ENCODE peak calls at places on chromosomes 5 and 9, in seven cellular contexts. I is tibial nerve, M is aorta, D is pancreas, T is H9, U is cardiac muscle cell, C is HCT116. A is an unnamed sample.

GRCh38 chr9:94033383-94033782 is 50.9 kb upstream of the PTPDC1 start:
- DNase-seq in I (no peak), D (no peak), T (no peak), C (no peak), U (no peak), M (no peak), A (no peak)

GRCh38 chr5:149117970-149118369 is 23.3 kb upstream of the ABLIM3 start:
- DNase-seq in D (no peak), M (no peak), C (no peak), I (no peak), U (no peak), T (no peak), A (no peak)

GRCh38 chr5:74109344-74109743 is 483.3 kb downstream of the ARHGEF28 start:
- DNase-seq in T (no peak), U (no peak), M (no peak), I (no peak), D (no peak), C (no peak), A (no peak)

GRCh38 chr5:173317852-173318251 is 10.4 kb downstream of the STC2 start:
- DNase-seq in C (no peak), D (no peak), M (no peak), I (no peak), U (no peak), T (no peak), A (no peak)

GRCh38 chr9:134858051-134858841 is 22.4 kb upstream of the FCN2 start:
- DNase-seq in U (no peak), D (no peak), M (no peak), I (no peak), T (peak; percentile 31), C (no peak), A (no peak)

GRCh38 chr5:159099049-159099760 is 511 bp downstream of the EBF1 start:
- DNase-seq in C (no peak), T (peak; percentile 36), I (no peak), D (peak; percentile 70), M (peak; percentile 62), U (peak; percentile 76), A (no peak)

GRCh38 chr5:102754499-102755424 is at the start of gene PAM:
- DNase-seq in D (peak; percentile 92), U (peak; percentile 89), M (peak; percentile 89), C (no peak), T (peak; percentile 78), I (peak; percentile 57), A (peak; percentile 25)

GRCh38 chr9:99259231-99259918 is 37.3 kb downstream of the SEC61B start:
- DNase-seq in C (no peak), M (peak; percentile 90), U (peak; percentile 89), T (peak; percentile 61), I (peak; percentile 64), D (peak; percentile 86), A (peak; percentile 91)

GRCh38 chr5:167639761-167640160 is 651.7 kb upstream of the WWC1 start:
- DNase-seq in C (no peak), T (no peak), M (no peak), U (no peak), I (no peak), D (no peak), A (no peak)

GRCh38 chr9:5596173-5596572 is 32.7 kb upstream of the RIC1 start:
- DNase-seq in M (no peak), T (no peak), I (no peak), D (no peak), U (no peak), C (no peak), A (no peak)

GRCh38 chr5:59123595-59124561 is 541.0 kb downstream of the RAB3C start:
- DNase-seq in I (no peak), C (no peak), D (no peak), T (no peak), U (no peak), M (no peak), A (no peak)

GRCh38 chr5:113179156-113179555 is 202.6 kb downstream of the DCP2 start:
- DNase-seq in D (no peak), U (peak; percentile 48), C (no peak), T (no peak), M (no peak), I (no peak), A (no peak)

GRCh38 chr9:31519826-31520225 is 864.6 kb upstream of the ACO1 start:
- DNase-seq in I (no peak), T (no peak), U (no peak), D (no peak), C (no peak), M (no peak), A (no peak)

GRCh38 chr9:126386088-126386487 is 59.5 kb downstream of the MVB12B start:
- DNase-seq in C (no peak), T (peak; percentile 46), I (no peak), U (peak; percentile 34), D (no peak), M (no peak), A (peak; percentile 56)

GRCh38 chr9:96135904-96136303 is 166.1 kb downstream of the HSD17B3 start:
- DNase-seq in I (no peak), C (no peak), D (no peak), T (no peak), U (no peak), M (no peak), A (no peak)

GRCh38 chr5:157046041-157046440 is 12.9 kb downstream of the HAVCR1 start:
- DNase-seq in T (no peak), D (no peak), M (no peak), U (peak; percentile 7), I (no peak), C (peak; percentile 28), A (no peak)

GRCh38 chr9:84667571-84668203 is 1.8 kb upstream of the NTRK2 start:
- DNase-seq in U (peak; percentile 19), I (peak; percentile 37), M (no peak), C (no peak), T (peak; percentile 50), D (no peak), A (no peak)

GRCh38 chr9:134885647-134886412 is 5.2 kb downstream of the FCN2 start:
- DNase-seq in T (no peak), C (no peak), M (no peak), U (no peak), D (no peak), I (no peak), A (no peak)

DNA sequence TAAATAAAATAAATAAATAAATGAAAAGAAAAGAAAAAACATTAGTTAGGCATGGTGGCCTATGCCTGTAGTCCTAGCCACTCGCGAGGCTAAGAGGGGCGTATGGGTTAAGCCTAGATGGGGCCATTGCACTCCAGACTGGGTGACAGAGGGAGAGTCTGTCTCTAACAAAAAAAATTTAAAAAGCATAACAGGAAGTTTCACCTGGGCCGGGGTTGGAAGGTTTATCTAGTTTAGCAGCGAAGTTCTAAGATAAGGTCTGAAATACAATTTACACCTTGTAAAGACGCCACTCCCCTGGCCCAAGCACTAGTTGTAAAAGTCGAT is 18.0 kb downstream of the ZMAT2 start:
- DNase-seq in I (no peak), M (no peak), C (no peak), T (no peak), D (no peak), U (no peak), A (no peak)
- H3K27ac ChIP-seq in I (no peak overlapping the region), M (no peak overlapping the region), C (peak overlapping the region; percentile 80), T (no peak overlapping the region), D (peak overlapping the region; percentile 44), U (no peak overlapping the region), A (no peak overlapping the region)

DNA sequence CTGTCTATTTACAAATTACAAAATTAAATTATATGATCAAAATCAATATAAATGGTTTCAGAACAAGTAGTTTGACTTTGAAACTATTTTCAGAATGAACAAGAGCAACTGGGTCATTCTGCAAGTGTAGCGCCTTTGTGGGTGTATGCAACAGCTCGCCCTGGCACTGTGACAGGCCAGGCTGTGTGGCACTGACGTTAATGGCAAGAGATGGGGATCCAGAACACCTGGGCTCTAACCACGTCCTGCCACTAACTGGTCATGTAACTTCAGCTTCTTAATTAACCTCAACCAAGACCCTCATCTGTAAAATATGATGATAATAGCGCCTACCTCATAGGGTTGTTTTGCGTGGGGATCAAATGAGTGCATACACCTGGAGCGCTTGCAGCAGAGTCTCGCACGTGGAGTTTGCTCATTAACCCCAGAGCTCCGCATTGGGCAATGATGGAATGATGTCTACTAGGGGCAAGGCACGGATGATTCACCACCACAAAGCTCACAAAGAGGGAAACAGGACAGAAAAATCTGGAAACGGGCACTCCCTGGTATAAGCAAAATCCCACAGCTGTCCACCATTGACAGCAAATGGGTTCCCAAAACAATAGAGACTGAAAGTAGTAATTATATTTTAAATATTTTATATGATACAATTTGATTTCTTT is 639.4 kb downstream of the SEMA5A start:
- DNase-seq in M (no peak), I (no peak), T (no peak), C (no peak), U (no peak), D (no peak), A (no peak)
- H3K27ac ChIP-seq in M (no peak overlapping the region), I (no peak overlapping the region), T (no peak overlapping the region), C (no peak overlapping the region), U (no peak overlapping the region), D (no peak overlapping the region), A (no peak overlapping the region)

DNA sequence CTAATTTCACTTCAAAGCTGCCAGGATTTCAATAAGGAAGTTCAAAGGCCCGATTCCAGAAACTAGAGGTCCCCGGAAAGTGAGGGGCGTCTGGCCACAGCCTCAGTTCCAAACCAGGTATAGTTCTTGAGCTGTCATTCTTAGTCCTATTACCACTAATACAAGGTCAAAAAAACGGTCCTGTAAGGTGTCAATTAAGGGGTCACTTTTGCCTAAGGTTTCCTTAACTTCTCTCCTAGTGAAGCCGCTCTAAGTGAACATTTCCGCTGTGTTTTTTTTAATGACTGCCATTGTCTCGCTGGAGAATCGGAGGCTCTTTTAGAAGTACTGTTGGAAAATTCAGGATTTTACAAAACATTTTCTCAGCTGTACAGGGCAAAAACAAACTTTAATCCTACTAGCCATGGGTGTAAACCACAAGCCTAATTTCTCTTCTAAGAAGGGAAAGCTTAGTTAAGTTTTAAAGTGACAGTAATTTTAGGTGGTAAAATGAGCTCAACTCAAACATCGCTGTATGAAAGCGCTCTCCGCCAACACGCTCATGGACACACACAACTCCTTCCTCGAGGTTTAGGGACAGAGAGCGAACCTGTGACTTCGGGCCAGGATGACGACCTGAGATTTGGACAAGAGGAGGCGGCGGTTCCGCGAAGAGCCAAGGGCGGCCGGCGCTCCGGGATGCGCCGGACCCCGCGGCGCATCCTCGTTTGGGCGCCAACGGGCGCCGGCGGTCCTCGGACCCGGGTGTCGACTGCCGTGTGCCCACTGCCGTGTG is 76.7 kb upstream of the IFNE start:
- DNase-seq in D (no peak), C (no peak), M (no peak), I (no peak), T (no peak), U (no peak), A (no peak)
- H3K27ac ChIP-seq in D (no peak overlapping the region), C (peak overlapping the region; percentile 99), M (no peak overlapping the region), I (no peak overlapping the region), T (no peak overlapping the region), U (no peak overlapping the region), A (no peak overlapping the region)

DNA sequence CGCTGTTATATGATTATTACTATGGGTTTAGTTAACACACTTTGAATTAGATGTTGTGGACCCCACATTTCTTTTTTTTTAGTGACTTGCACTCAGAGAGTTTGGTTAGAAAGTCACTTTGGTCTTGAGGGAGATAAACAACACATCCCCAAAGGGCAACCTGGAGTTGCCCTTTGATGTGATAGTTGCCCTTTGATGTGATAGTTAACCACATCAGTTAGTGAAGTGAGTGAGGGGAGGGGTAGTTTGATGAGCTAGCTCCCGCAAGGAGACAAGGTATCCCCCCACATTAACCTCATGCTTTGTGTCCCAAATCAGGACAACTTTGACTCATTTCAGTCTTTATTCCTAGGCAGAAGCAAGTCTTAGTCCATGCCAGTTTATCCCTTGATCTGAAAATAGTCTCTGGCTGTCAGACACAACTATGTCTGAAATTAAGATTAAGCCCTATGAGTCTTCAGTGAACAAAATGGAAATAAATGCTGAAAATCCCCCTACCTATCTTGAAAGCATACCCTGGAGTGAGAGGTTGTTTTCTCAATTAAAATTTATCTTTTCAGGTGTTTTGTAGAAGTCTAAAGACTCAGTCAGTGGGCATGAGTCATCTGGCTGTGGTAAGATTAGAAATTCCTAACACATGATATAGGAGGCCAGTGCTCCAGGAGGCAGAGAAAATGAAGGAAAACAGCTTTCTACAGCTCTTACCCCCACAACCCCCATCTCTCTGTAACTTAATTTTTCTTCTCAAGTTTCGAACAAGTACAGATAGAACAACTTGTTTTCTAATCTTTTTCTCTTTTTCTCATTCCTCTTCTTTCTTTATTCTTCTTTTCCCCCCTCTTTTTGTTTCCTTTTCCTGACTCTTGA is 208.9 kb upstream of the DMRTA1 start:
- DNase-seq in M (no peak), C (peak; percentile 51), D (no peak), T (no peak), U (no peak), I (no peak), A (no peak)
- H3K27ac ChIP-seq in M (no peak overlapping the region), C (peak overlapping the region; percentile 28), D (no peak overlapping the region), T (no peak overlapping the region), U (no peak overlapping the region), I (no peak overlapping the region), A (no peak overlapping the region)

A was measured in substantia nigra.